ENCODE peak calls at places on chromosomes 4 and X, in seven cellular contexts. One of them, this sample, is unnamed.

GRCh38 chrX:20789103-20789502 is 522.4 kb upstream of the RPS6KA3 start:
- DNase-seq in activated CD4-positive, alpha-beta T cell treated with anti-CD3 and anti-CD28 coated beads for 24 hours: no peak
- DNase-seq in Right ventricle myocardium superior: no peak
- DNase-seq in aorta: no peak
- DNase-seq in ureter: no peak
- DNase-seq in cardiac muscle cell: no peak
- DNase-seq in fibroblast of the conjunctiva: no peak
- DNase-seq in this sample: no peak

GRCh38 chr4:59094505-59094904 is 1984.3 kb upstream of the IGFBP7 start:
- DNase-seq in activated CD4-positive, alpha-beta T cell treated with anti-CD3 and anti-CD28 coated beads for 24 hours: no peak
- DNase-seq in Right ventricle myocardium superior: no peak
- DNase-seq in aorta: no peak
- DNase-seq in ureter: no peak
- DNase-seq in cardiac muscle cell: no peak
- DNase-seq in fibroblast of the conjunctiva: no peak
- DNase-seq in this sample: no peak

GRCh38 chr4:42995343-42995944 is 102.9 kb downstream of the GRXCR1 start:
- DNase-seq in activated CD4-positive, alpha-beta T cell treated with anti-CD3 and anti-CD28 coated beads for 24 hours: no peak
- DNase-seq in Right ventricle myocardium superior: no peak
- DNase-seq in aorta: no peak
- DNase-seq in ureter: no peak
- DNase-seq in cardiac muscle cell: peak
- DNase-seq in fibroblast of the conjunctiva: no peak
- DNase-seq in this sample: no peak

GRCh38 chr4:22515888-22516541 is at the start of gene ADGRA3:
- DNase-seq in activated CD4-positive, alpha-beta T cell treated with anti-CD3 and anti-CD28 coated beads for 24 hours: no peak
- DNase-seq in Right ventricle myocardium superior: peak
- DNase-seq in aorta: peak
- DNase-seq in ureter: peak
- DNase-seq in cardiac muscle cell: peak
- DNase-seq in fibroblast of the conjunctiva: peak
- DNase-seq in this sample: peak

GRCh38 chr4:98657531-98658286 is 702 bp downstream of the TSPAN5 start:
- DNase-seq in activated CD4-positive, alpha-beta T cell treated with anti-CD3 and anti-CD28 coated beads for 24 hours: no peak
- DNase-seq in Right ventricle myocardium superior: peak
- DNase-seq in aorta: peak
- DNase-seq in ureter: no peak
- DNase-seq in cardiac muscle cell: peak
- DNase-seq in fibroblast of the conjunctiva: peak
- DNase-seq in this sample: peak

GRCh38 chr4:136750898-136751297 is 781.4 kb downstream of the PCDH18 start:
- DNase-seq in activated CD4-positive, alpha-beta T cell treated with anti-CD3 and anti-CD28 coated beads for 24 hours: no peak
- DNase-seq in Right ventricle myocardium superior: no peak
- DNase-seq in aorta: no peak
- DNase-seq in ureter: no peak
- DNase-seq in cardiac muscle cell: no peak
- DNase-seq in fibroblast of the conjunctiva: no peak
- DNase-seq in this sample: no peak

GRCh38 chrX:19121898-19122640 is at the start of gene ADGRG2:
- DNase-seq in activated CD4-positive, alpha-beta T cell treated with anti-CD3 and anti-CD28 coated beads for 24 hours: no peak
- DNase-seq in Right ventricle myocardium superior: peak
- DNase-seq in aorta: peak
- DNase-seq in ureter: no peak
- DNase-seq in cardiac muscle cell: peak
- DNase-seq in fibroblast of the conjunctiva: no peak
- DNase-seq in this sample: peak

GRCh38 chrX:4638036-4638435 is 924.6 kb upstream of the PRKX start:
- DNase-seq in activated CD4-positive, alpha-beta T cell treated with anti-CD3 and anti-CD28 coated beads for 24 hours: no peak
- DNase-seq in Right ventricle myocardium superior: no peak
- DNase-seq in aorta: no peak
- DNase-seq in ureter: no peak
- DNase-seq in cardiac muscle cell: no peak
- DNase-seq in fibroblast of the conjunctiva: no peak
- DNase-seq in this sample: no peak

GRCh38 chr4:159142254-159142653 is 39.4 kb downstream of the RAPGEF2 start:
- DNase-seq in activated CD4-positive, alpha-beta T cell treated with anti-CD3 and anti-CD28 coated beads for 24 hours: no peak
- DNase-seq in Right ventricle myocardium superior: no peak
- DNase-seq in aorta: no peak
- DNase-seq in ureter: no peak
- DNase-seq in cardiac muscle cell: peak
- DNase-seq in fibroblast of the conjunctiva: peak
- DNase-seq in this sample: no peak

GRCh38 chr4:5747746-5748365 is 36.9 kb downstream of the EVC start:
- DNase-seq in activated CD4-positive, alpha-beta T cell treated with anti-CD3 and anti-CD28 coated beads for 24 hours: no peak
- DNase-seq in Right ventricle myocardium superior: no peak
- DNase-seq in aorta: peak
- DNase-seq in ureter: no peak
- DNase-seq in cardiac muscle cell: peak
- DNase-seq in fibroblast of the conjunctiva: peak
- DNase-seq in this sample: peak

GRCh38 chr4:87117051-87117729 is 103.2 kb downstream of the KLHL8 start:
- DNase-seq in activated CD4-positive, alpha-beta T cell treated with anti-CD3 and anti-CD28 coated beads for 24 hours: no peak
- DNase-seq in Right ventricle myocardium superior: no peak
- DNase-seq in aorta: no peak
- DNase-seq in ureter: no peak
- DNase-seq in cardiac muscle cell: no peak
- DNase-seq in fibroblast of the conjunctiva: no peak
- DNase-seq in this sample: no peak

GRCh38 chr4:86013623-86014022 is 346.2 kb downstream of the MAPK10 start:
- DNase-seq in activated CD4-positive, alpha-beta T cell treated with anti-CD3 and anti-CD28 coated beads for 24 hours: no peak
- DNase-seq in Right ventricle myocardium superior: no peak
- DNase-seq in aorta: no peak
- DNase-seq in ureter: no peak
- DNase-seq in cardiac muscle cell: peak
- DNase-seq in fibroblast of the conjunctiva: no peak
- DNase-seq in this sample: no peak

GRCh38 chr4:186660403-186660802 is 63.3 kb downstream of the FAT1 start:
- DNase-seq in activated CD4-positive, alpha-beta T cell treated with anti-CD3 and anti-CD28 coated beads for 24 hours: no peak
- DNase-seq in Right ventricle myocardium superior: no peak
- DNase-seq in aorta: no peak
- DNase-seq in ureter: no peak
- DNase-seq in cardiac muscle cell: no peak
- DNase-seq in fibroblast of the conjunctiva: no peak
- DNase-seq in this sample: no peak

GRCh38 chr4:123350191-123350544 is 46.4 kb upstream of the SPRY1 start:
- DNase-seq in activated CD4-positive, alpha-beta T cell treated with anti-CD3 and anti-CD28 coated beads for 24 hours: no peak
- DNase-seq in Right ventricle myocardium superior: no peak
- DNase-seq in aorta: no peak
- DNase-seq in ureter: peak
- DNase-seq in cardiac muscle cell: peak
- DNase-seq in fibroblast of the conjunctiva: no peak
- DNase-seq in this sample: no peak

GRCh38 chr4:25320374-25321172 is 8.0 kb downstream of the ZCCHC4 start:
- DNase-seq in activated CD4-positive, alpha-beta T cell treated with anti-CD3 and anti-CD28 coated beads for 24 hours: no peak
- DNase-seq in Right ventricle myocardium superior: no peak
- DNase-seq in aorta: no peak
- DNase-seq in ureter: no peak
- DNase-seq in cardiac muscle cell: peak
- DNase-seq in fibroblast of the conjunctiva: peak
- DNase-seq in this sample: no peak

GRCh38 chrX:105191878-105192277 is 28.6 kb downstream of the TEX13A start:
- DNase-seq in activated CD4-positive, alpha-beta T cell treated with anti-CD3 and anti-CD28 coated beads for 24 hours: no peak
- DNase-seq in Right ventricle myocardium superior: no peak
- DNase-seq in aorta: no peak
- DNase-seq in ureter: no peak
- DNase-seq in cardiac muscle cell: peak
- DNase-seq in fibroblast of the conjunctiva: no peak
- DNase-seq in this sample: no peak

This sample was measured in heart left ventricle.